ENCODE peak calls at places on chromosomes 6 and 20, in four cellular contexts. V is thyroid gland, A is NCI-H460, B is lung. L is an unnamed sample.

GRCh38 chr6:26421259-26422144 is 18.8 kb upstream of the BTN3A3 start:
- DNase-seq in V (peak; percentile 74), A (peak; percentile 82), B (peak; percentile 74), L (peak; percentile 29)

GRCh38 chr20:39877792-39878191 is 811.2 kb downstream of the MAFB start:
- DNase-seq in V (no peak), A (no peak), B (no peak), L (no peak)

GRCh38 chr20:59783020-59784010 is 150.1 kb downstream of the SYCP2 start:
- DNase-seq in V (peak; percentile 31), A (peak; percentile 41), B (no peak), L (peak; percentile 13)

GRCh38 chr6:163844761-163845160 is 430.2 kb downstream of the QKI start:
- DNase-seq in V (no peak), A (no peak), B (no peak), L (no peak)

GRCh38 chr6:106856227-106856874 is 118.2 kb downstream of the CD24 start:
- DNase-seq in V (no peak), A (no peak), B (no peak), L (no peak)

GRCh38 chr20:29878281-29878741 is 1379.2 kb upstream of the DEFB115 start:
- DNase-seq in V (no peak), A (peak; percentile 55), B (no peak), L (no peak)

GRCh38 chr20:62350098-62350628 is 16.9 kb downstream of the LAMA5 start:
- DNase-seq in V (peak; percentile 88), A (no peak), B (peak; percentile 72), L (no peak)

GRCh38 chr20:2849529-2849928 is 9.0 kb downstream of the VPS16 start:
- DNase-seq in V (no peak), A (no peak), B (no peak), L (no peak)

GRCh38 chr6:30752164-30752927 is 8.0 kb upstream of the IER3 start:
- DNase-seq in V (peak; percentile 87), A (peak; percentile 95), B (peak; percentile 94), L (no peak)

GRCh38 chr20:49505518-49505917 is 23.1 kb upstream of the KCNB1 start:
- DNase-seq in V (peak; percentile 23), A (no peak), B (no peak), L (no peak)

GRCh38 chr6:40328376-40328987 is 258.7 kb downstream of the LRFN2 start:
- DNase-seq in V (peak; percentile 73), A (no peak), B (peak; percentile 53), L (no peak)

GRCh38 chr20:32539063-32539816 is 45.9 kb downstream of the NOL4L start:
- DNase-seq in V (no peak), A (no peak), B (no peak), L (no peak)

GRCh38 chr20:37755665-37756064 is 61.8 kb downstream of the CTNNBL1 start:
- DNase-seq in V (no peak), A (no peak), B (no peak), L (no peak)

GRCh38 chr20:15862178-15862577 is 711.1 kb downstream of the KIF16B start:
- DNase-seq in V (no peak), A (no peak), B (no peak), L (no peak)

GRCh38 chr20:60729119-60729900 is 522.8 kb upstream of the CDH4 start:
- DNase-seq in V (no peak), A (no peak), B (no peak), L (no peak)

GRCh38 chr6:45949256-45949655 is 66.4 kb downstream of the CLIC5 start:
- DNase-seq in V (no peak), A (no peak), B (no peak), L (no peak)

GRCh38 chr6:155434117-155434516 is 21.5 kb downstream of the NOX3 start:
- DNase-seq in V (no peak), A (no peak), B (no peak), L (no peak)

GRCh38 chr6:21798468-21798867 is 204.9 kb downstream of the SOX4 start:
- DNase-seq in V (no peak), A (no peak), B (no peak), L (no peak)

GRCh38 chr6:139287868-139288267 is 3.9 kb downstream of the TXLNB start:
- DNase-seq in V (no peak), A (no peak), B (no peak), L (no peak)

GRCh38 chr20:59004493-59004762 is 2.6 kb downstream of the CTSZ start:
- DNase-seq in V (peak; percentile 24), A (no peak), B (no peak), L (no peak)

GRCh38 chr6:5093231-5094015 is 8.3 kb downstream of the PPP1R3G start:
- DNase-seq in V (no peak), A (no peak), B (no peak), L (no peak)

GRCh38 chr6:149933461-149933860 is 8.4 kb upstream of the ULBP2 start:
- DNase-seq in V (no peak), A (no peak), B (no peak), L (no peak)